ENCODE peak calls at places on chromosome 1, in five cellular contexts. M is heart left ventricle, R is Right ventricle myocardium superior, G is GM12864, D is GM04503. Z is an unnamed sample.

GRCh38 chr1:116290085-116290670 is 82.9 kb upstream of the ATP1A1 start:
- DNase-seq in R (no peak), M (no peak), D (peak), G (no peak), Z (peak)

GRCh38 chr1:66503841-66504470 is 30.0 kb upstream of the SGIP1 start:
- DNase-seq in G (peak), M (peak), D (no peak), R (peak), Z (no peak)

GRCh38 chr1:196660912-196661311 is 9.1 kb downstream of the CFH start:
- DNase-seq in M (no peak), D (no peak), R (no peak), G (no peak), Z (no peak)

GRCh38 chr1:6197746-6198427 is 1.5 kb downstream of the RPL22 start:
- DNase-seq in R (no peak), D (no peak), G (no peak), M (no peak), Z (no peak)

GRCh38 chr1:3334366-3334765 is 120.1 kb upstream of the ARHGEF16 start:
- DNase-seq in G (no peak), R (no peak), M (no peak), D (no peak), Z (no peak)

GRCh38 chr1:101239095-101240040 is 2.5 kb downstream of the S1PR1 start:
- DNase-seq in D (no peak), R (no peak), M (peak), G (no peak), Z (no peak)

GRCh38 chr1:245718951-245719350 is 564.2 kb downstream of the KIF26B start:
- DNase-seq in M (no peak), R (no peak), D (no peak), G (no peak), Z (no peak)

GRCh38 chr1:115641762-115642167 is at the start of gene VANGL1:
- DNase-seq in D (no peak), R (peak), G (no peak), M (peak), Z (no peak)

GRCh38 chr1:162168261-162168660 is 98.8 kb downstream of the NOS1AP start:
- DNase-seq in D (no peak), G (no peak), M (peak), R (no peak), Z (no peak)

GRCh38 chr1:2528966-2529750 is 905 bp downstream of the HES5 start:
- DNase-seq in R (no peak), M (peak), D (no peak), G (no peak), Z (no peak)

GRCh38 chr1:213715182-213715581 is 272.6 kb upstream of the PROX1 start:
- DNase-seq in R (no peak), D (no peak), G (no peak), M (no peak), Z (no peak)

GRCh38 chr1:63730211-63730610 is 43.6 kb upstream of the ROR1 start:
- DNase-seq in D (no peak), M (no peak), R (no peak), G (no peak), Z (no peak)

GRCh38 chr1:172893146-172893841 is 157.4 kb downstream of the TNFSF18 start:
- DNase-seq in G (no peak), D (no peak), M (peak), R (peak), Z (no peak)

GRCh38 chr1:101295212-101295611 is 58.4 kb downstream of the S1PR1 start:
- DNase-seq in G (no peak), R (no peak), M (no peak), D (no peak), Z (no peak)

GRCh38 chr1:192869308-192869940 is 60.6 kb downstream of the RGS2 start:
- DNase-seq in R (no peak), G (no peak), D (no peak), M (no peak), Z (no peak)

GRCh38 chr1:61080408-61081134 is 1.8 kb upstream of the NFIA start:
- DNase-seq in G (no peak), M (no peak), D (no peak), R (no peak), Z (no peak)

GRCh38 chr1:178388398-178389161 is 108.2 kb downstream of the CLEC20A start:
- DNase-seq in G (no peak), M (no peak), R (no peak), D (peak), Z (no peak)

GRCh38 chr1:201085902-201086735 is 26.1 kb downstream of the CACNA1S start:
- DNase-seq in G (no peak), M (no peak), R (peak), D (no peak), Z (no peak)

GRCh38 chr1:235783148-235783776 is 83.4 kb downstream of the LYST start:
- DNase-seq in R (no peak), M (no peak), D (no peak), G (no peak), Z (peak)

GRCh38 chr1:200139661-200140250 is 112.2 kb downstream of the NR5A2 start:
- DNase-seq in D (peak), G (peak), M (no peak), R (no peak), Z (peak)

GRCh38 chr1:164794310-164794709 is 235.3 kb downstream of the PBX1 start:
- DNase-seq in M (no peak), G (no peak), D (peak), R (no peak), Z (peak)

GRCh38 chr1:83882906-83883305 is 116.0 kb downstream of the TTLL7 start:
- DNase-seq in D (peak), R (no peak), G (no peak), M (no peak), Z (no peak)

GRCh38 chr1:109573785-109574184 is 25.4 kb downstream of the GNAI3 start:
- DNase-seq in M (no peak), D (no peak), G (no peak), R (no peak), Z (no peak)

GRCh38 chr1:118325545-118326225 is 140.7 kb upstream of the SPAG17 start:
- DNase-seq in M (no peak), G (no peak), R (no peak), D (no peak), Z (no peak)

Z was measured in AG09309.